ENCODE peak calls at places on chromosomes 16 and 17, in six cellular contexts. One of them, this sample, is unnamed.
A peak's percentile ranks its signal among the peaks of the same experiment; 100 is the strongest.

GRCh38 chr17:57045868-57046671 is 39.0 kb upstream of the AKAP1 start:
- DNase-seq in NCI-H1417: no peak
- DNase-seq in transverse colon: peak; percentile 52
- DNase-seq in PC-3: no peak
- DNase-seq in M059J: no peak
- DNase-seq in HTR-8/SVneo: no peak
- DNase-seq in this sample: no peak

GRCh38 chr17:81302861-81303326 is 7.8 kb upstream of the SLC38A10 start:
- DNase-seq in NCI-H1417: no peak
- DNase-seq in transverse colon: no peak
- DNase-seq in HTR-8/SVneo: no peak
- DNase-seq in PC-3: no peak
- DNase-seq in M059J: peak; percentile 45
- DNase-seq in this sample: no peak

GRCh38 chr16:57469917-57470470 is 7.5 kb downstream of the POLR2C start:
- DNase-seq in M059J: no peak
- DNase-seq in PC-3: no peak
- DNase-seq in NCI-H1417: peak; percentile 5
- DNase-seq in HTR-8/SVneo: no peak
- DNase-seq in transverse colon: no peak
- DNase-seq in this sample: no peak

GRCh38 chr16:89687092-89687940 is 827 bp downstream of the CDK10 start:
- DNase-seq in M059J: peak; percentile 60
- DNase-seq in NCI-H1417: peak; percentile 86
- DNase-seq in HTR-8/SVneo: no peak
- DNase-seq in PC-3: peak; percentile 34
- DNase-seq in transverse colon: peak; percentile 90
- DNase-seq in this sample: no peak

GRCh38 chr16:9094008-9094846 is 2.8 kb downstream of the HAPSTR1 start:
- DNase-seq in HTR-8/SVneo: no peak
- DNase-seq in PC-3: no peak
- DNase-seq in transverse colon: no peak
- DNase-seq in NCI-H1417: no peak
- DNase-seq in M059J: no peak
- DNase-seq in this sample: no peak

GRCh38 chr17:53150101-53150698 is 672.5 kb upstream of the KIF2B start:
- DNase-seq in transverse colon: no peak
- DNase-seq in M059J: no peak
- DNase-seq in NCI-H1417: peak; percentile 19
- DNase-seq in PC-3: peak; percentile 19
- DNase-seq in HTR-8/SVneo: no peak
- DNase-seq in this sample: no peak

GRCh38 chr16:89764711-89765201 is 43.4 kb downstream of the ZNF276 start:
- DNase-seq in NCI-H1417: no peak
- DNase-seq in HTR-8/SVneo: no peak
- DNase-seq in transverse colon: peak; percentile 85
- DNase-seq in PC-3: no peak
- DNase-seq in M059J: no peak
- DNase-seq in this sample: peak; percentile 32

GRCh38 chr17:40023590-40024292 is 8.5 kb downstream of the CSF3 start:
- DNase-seq in M059J: peak; percentile 56
- DNase-seq in PC-3: peak; percentile 82
- DNase-seq in NCI-H1417: no peak
- DNase-seq in transverse colon: peak; percentile 80
- DNase-seq in HTR-8/SVneo: no peak
- DNase-seq in this sample: peak; percentile 37

GRCh38 chr17:77124192-77124908 is 16.4 kb upstream of the SEC14L1 start:
- DNase-seq in HTR-8/SVneo: no peak
- DNase-seq in M059J: peak; percentile 94
- DNase-seq in PC-3: peak; percentile 91
- DNase-seq in transverse colon: no peak
- DNase-seq in NCI-H1417: no peak
- DNase-seq in this sample: peak; percentile 50

GRCh38 chr17:16938496-16939270 is 33.2 kb downstream of the TNFRSF13B start:
- DNase-seq in HTR-8/SVneo: no peak
- DNase-seq in M059J: no peak
- DNase-seq in NCI-H1417: no peak
- DNase-seq in transverse colon: peak; percentile 4
- DNase-seq in PC-3: no peak
- DNase-seq in this sample: no peak

GRCh38 chr17:43019418-43019817 is 2.8 kb downstream of the VAT1 start:
- DNase-seq in HTR-8/SVneo: no peak
- DNase-seq in M059J: no peak
- DNase-seq in NCI-H1417: no peak
- DNase-seq in PC-3: no peak
- DNase-seq in transverse colon: peak; percentile 44
- DNase-seq in this sample: peak; percentile 48

GRCh38 chr17:75842411-75842810 is 1.8 kb downstream of the UNC13D start:
- DNase-seq in PC-3: no peak
- DNase-seq in transverse colon: no peak
- DNase-seq in M059J: no peak
- DNase-seq in NCI-H1417: no peak
- DNase-seq in HTR-8/SVneo: no peak
- DNase-seq in this sample: no peak

GRCh38 chr17:10233157-10233556 is 34.8 kb upstream of the GAS7 start:
- DNase-seq in PC-3: no peak
- DNase-seq in M059J: no peak
- DNase-seq in transverse colon: no peak
- DNase-seq in HTR-8/SVneo: no peak
- DNase-seq in NCI-H1417: no peak
- DNase-seq in this sample: no peak

GRCh38 chr17:51585514-51586104 is 325.3 kb downstream of the UTP18 start:
- DNase-seq in PC-3: peak; percentile 74
- DNase-seq in HTR-8/SVneo: no peak
- DNase-seq in M059J: peak; percentile 2
- DNase-seq in NCI-H1417: peak; percentile 12
- DNase-seq in transverse colon: peak; percentile 9
- DNase-seq in this sample: peak; percentile 15

GRCh38 chr17:80217703-80218362 is 2.3 kb downstream of the SGSH start:
- DNase-seq in NCI-H1417: no peak
- DNase-seq in PC-3: no peak
- DNase-seq in M059J: no peak
- DNase-seq in HTR-8/SVneo: no peak
- DNase-seq in transverse colon: no peak
- DNase-seq in this sample: no peak

GRCh38 chr16:49422896-49423295 is 49.3 kb downstream of the C16orf78 start:
- DNase-seq in PC-3: no peak
- DNase-seq in transverse colon: no peak
- DNase-seq in HTR-8/SVneo: no peak
- DNase-seq in NCI-H1417: no peak
- DNase-seq in M059J: no peak
- DNase-seq in this sample: no peak

GRCh38 chr16:1613240-1613639 is 1.1 kb downstream of the CRAMP1 start:
- DNase-seq in NCI-H1417: peak; percentile 11
- DNase-seq in PC-3: peak; percentile 6
- DNase-seq in M059J: peak; percentile 13
- DNase-seq in HTR-8/SVneo: peak; percentile 12
- DNase-seq in transverse colon: no peak
- DNase-seq in this sample: no peak

GRCh38 chr16:86354641-86355040 is 155.7 kb upstream of the FOXF1 start:
- DNase-seq in PC-3: no peak
- DNase-seq in HTR-8/SVneo: no peak
- DNase-seq in transverse colon: no peak
- DNase-seq in M059J: peak; percentile 93
- DNase-seq in NCI-H1417: no peak
- DNase-seq in this sample: no peak

GRCh38 chr16:14420721-14421488 is 209.2 kb downstream of the PARN start:
- DNase-seq in HTR-8/SVneo: no peak
- DNase-seq in PC-3: no peak
- DNase-seq in M059J: no peak
- DNase-seq in NCI-H1417: no peak
- DNase-seq in transverse colon: no peak
- DNase-seq in this sample: no peak

GRCh38 chr16:49687603-49688002 is 168.3 kb downstream of the ZNF423 start:
- DNase-seq in M059J: no peak
- DNase-seq in NCI-H1417: no peak
- DNase-seq in HTR-8/SVneo: no peak
- DNase-seq in transverse colon: no peak
- DNase-seq in PC-3: no peak
- DNase-seq in this sample: no peak

GRCh38 chr17:4739122-4740024 is at the start of the genes CXCL16 and ZMYND15:
- DNase-seq in PC-3: peak; percentile 45
- DNase-seq in M059J: peak; percentile 36
- DNase-seq in HTR-8/SVneo: peak; percentile 46
- DNase-seq in NCI-H1417: peak; percentile 48
- DNase-seq in transverse colon: peak; percentile 83
- DNase-seq in this sample: peak; percentile 77

GRCh38 chr16:78479723-78480122 is 380.3 kb downstream of the WWOX start:
- DNase-seq in M059J: no peak
- DNase-seq in NCI-H1417: no peak
- DNase-seq in transverse colon: no peak
- DNase-seq in HTR-8/SVneo: no peak
- DNase-seq in PC-3: no peak
- DNase-seq in this sample: no peak

GRCh38 chr16:74984194-74984669 is 691 bp downstream of the WDR59 start:
- DNase-seq in HTR-8/SVneo: no peak
- DNase-seq in transverse colon: no peak
- DNase-seq in NCI-H1417: no peak
- DNase-seq in PC-3: peak; percentile 5
- DNase-seq in M059J: peak; percentile 20
- DNase-seq in this sample: no peak

This sample was measured in adrenal gland.